ENCODE peak calls at places on chromosomes 6 and 20, in four cellular contexts. S is hepatocyte, T is fibroblast of lung, D is psoas muscle. Y is an unnamed sample.

GRCh38 chr6:149964243-149965190 is 774 bp downstream of the ULBP1 start:
- DNase-seq in S (no peak), T (peak; percentile 23), D (no peak), Y (no peak)

GRCh38 chr20:37288091-37288490 is 1.4 kb upstream of the MANBAL start:
- DNase-seq in S (no peak), T (no peak), D (no peak), Y (no peak)

GRCh38 chr6:71347119-71347518 is 58.5 kb downstream of the OGFRL1 start:
- DNase-seq in S (no peak), T (no peak), D (no peak), Y (no peak)

GRCh38 chr20:49207071-49207470 is 12.1 kb upstream of the DDX27 start:
- DNase-seq in S (no peak), T (no peak), D (no peak), Y (no peak)

GRCh38 chr20:49612127-49612738 is 44.3 kb upstream of the PTGIS start:
- DNase-seq in S (no peak), T (no peak), D (peak; percentile 70), Y (peak; percentile 82)

GRCh38 chr20:24604966-24605365 is 135.5 kb downstream of the SYNDIG1 start:
- DNase-seq in S (no peak), T (no peak), D (no peak), Y (no peak)

GRCh38 chr6:117555882-117556498 is 46.3 kb downstream of the GOPC start:
- DNase-seq in S (peak; percentile 53), T (no peak), D (no peak), Y (no peak)

GRCh38 chr6:26230336-26230735 is 134.7 kb upstream of the BTN3A2 start:
- DNase-seq in S (no peak), T (no peak), D (no peak), Y (no peak)

GRCh38 chr6:78810698-78811097 is 56.7 kb upstream of the IRAK1BP1 start:
- DNase-seq in S (no peak), T (peak; percentile 40), D (no peak), Y (no peak)

GRCh38 chr20:23435675-23436539 is 3.6 kb upstream of the CSTL1 start:
- DNase-seq in S (peak; percentile 42), T (no peak), D (no peak), Y (peak; percentile 55)

GRCh38 chr6:14274552-14275492 is 157.2 kb downstream of the CD83 start:
- DNase-seq in S (no peak), T (peak; percentile 22), D (no peak), Y (no peak)

GRCh38 chr6:16769986-16770376 is 8.7 kb upstream of the ATXN1 start:
- DNase-seq in S (no peak), T (peak; percentile 95), D (no peak), Y (no peak)

GRCh38 chr6:170051229-170052172 is 239.4 kb downstream of the DLL1 start:
- DNase-seq in S (no peak), T (no peak), D (peak; percentile 48), Y (no peak)

GRCh38 chr6:160730911-160731310 is 28.9 kb downstream of the PLG start:
- DNase-seq in S (no peak), T (no peak), D (no peak), Y (no peak)

GRCh38 chr6:158408552-158409130 is 96.4 kb downstream of the TULP4 start:
- DNase-seq in S (no peak), T (peak; percentile 97), D (peak; percentile 79), Y (peak; percentile 82)

GRCh38 chr6:96469312-96469711 is 52.3 kb upstream of the UFL1 start:
- DNase-seq in S (no peak), T (no peak), D (no peak), Y (no peak)

GRCh38 chr6:89050155-89050554 is 30.4 kb upstream of the PNRC1 start:
- DNase-seq in S (peak; percentile 43), T (peak; percentile 3), D (peak; percentile 77), Y (no peak)

DNA sequence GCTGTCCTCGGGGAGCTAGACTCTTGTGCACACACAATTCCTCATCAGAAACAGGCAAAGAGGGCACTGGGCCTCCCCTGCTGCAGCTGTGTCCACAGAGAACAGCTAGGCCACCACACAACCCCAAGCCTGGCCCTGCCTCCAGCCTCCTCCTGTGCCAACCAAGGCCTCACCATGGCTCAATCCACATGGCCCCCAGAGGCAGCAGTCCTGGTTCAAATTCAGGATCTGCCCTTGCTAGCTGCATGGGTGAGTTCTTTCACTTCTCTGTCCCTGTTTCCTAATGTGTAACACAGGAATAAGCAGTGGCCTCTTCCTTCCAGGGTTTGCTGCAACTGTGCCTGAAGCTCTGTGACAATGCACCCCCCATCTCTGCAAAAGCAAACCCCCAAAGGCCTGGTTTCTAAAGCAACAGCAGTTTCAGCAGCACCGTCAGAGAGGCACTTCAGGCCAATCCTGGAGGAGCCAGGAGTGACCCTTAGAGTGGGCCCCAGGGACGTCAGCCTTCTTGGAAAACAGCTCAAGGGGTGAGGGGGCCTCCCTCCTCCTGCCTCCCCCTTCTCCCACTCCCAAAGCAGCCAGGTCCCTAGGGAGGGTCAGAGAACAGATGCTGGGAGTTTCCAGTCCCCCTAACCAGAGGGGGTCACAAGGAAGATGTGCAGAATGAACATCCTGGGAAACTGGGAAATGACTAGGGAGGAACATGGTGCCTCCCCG is 2.2 kb downstream of the ADISSP start:
- DNase-seq in S (no peak), T (no peak), D (no peak), Y (peak; percentile 73)
- H3K4me1 ChIP-seq in S (peaks cover 13% of the 10 kb centered on the region), T (peaks cover 10% of the 10 kb centered on the region), D (peaks cover 10% of the 10 kb centered on the region), Y (no peaks in the 10 kb centered on the region)

DNA sequence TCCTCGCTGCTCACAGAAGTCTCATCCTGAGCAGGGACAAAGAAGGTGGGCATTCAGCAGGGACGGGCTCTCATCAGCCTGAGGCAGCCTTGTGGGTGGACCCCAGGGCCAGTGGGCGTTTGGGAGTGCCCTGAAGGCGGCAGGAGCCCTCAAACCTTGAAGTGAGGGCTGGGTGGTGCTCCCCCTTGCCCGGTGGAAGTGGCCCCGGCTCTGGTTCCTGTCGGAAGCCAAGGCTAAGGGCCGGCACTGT is 110.5 kb downstream of the NOL4L start:
- DNase-seq in S (no peak), T (no peak), D (no peak), Y (no peak)
- H3K4me3 ChIP-seq in S (peak overlapping the region; percentile 8), T (peak overlapping the region; percentile 29), D (peak overlapping the region; percentile 52), Y (peak overlapping the region; percentile 2)

DNA sequence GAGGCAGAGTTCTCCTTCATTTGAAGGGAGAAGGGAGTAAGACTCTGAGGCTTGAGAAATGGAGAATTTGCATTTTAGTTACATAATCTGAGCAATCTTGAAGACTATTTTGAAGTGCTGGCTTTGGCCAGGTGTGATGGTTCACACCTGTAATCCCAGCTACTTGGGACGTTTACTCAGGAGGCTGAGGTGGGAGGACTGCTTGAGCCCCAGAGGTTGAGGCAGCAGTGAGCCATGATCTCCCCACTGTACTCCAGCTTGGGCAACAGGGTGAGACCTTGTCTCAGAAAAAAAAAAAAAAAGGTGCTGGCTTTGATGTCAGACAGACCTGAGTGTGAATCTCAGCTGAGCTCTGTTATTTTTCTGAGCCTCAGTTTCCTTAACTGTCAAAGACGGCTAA is 12.4 kb upstream of the ARMC12 start:
- DNase-seq in S (no peak), T (no peak), D (no peak), Y (no peak)
- H3K4me1 ChIP-seq in S (peaks cover 78% of the 10 kb centered on the region), T (peaks cover 36% of the 10 kb centered on the region), D (peaks cover 69% of the 10 kb centered on the region), Y (peaks cover 51% of the 10 kb centered on the region)

GRCh38 chr6:137490506-137490905 is 3.7 kb downstream of the OLIG3 start:
- DNase-seq in S (no peak), T (no peak), D (no peak), Y (no peak)

GRCh38 chr6:137490961-137491360 is 3.2 kb downstream of the OLIG3 start:
- DNase-seq in S (no peak), T (no peak), D (no peak), Y (no peak)

GRCh38 chr6:137492289-137492688 is 1.9 kb downstream of the OLIG3 start:
- DNase-seq in S (no peak), T (no peak), D (no peak), Y (no peak)

GRCh38 chr6:137492771-137493217 is 1.4 kb downstream of the OLIG3 start:
- DNase-seq in S (no peak), T (no peak), D (no peak), Y (no peak)

DNA sequence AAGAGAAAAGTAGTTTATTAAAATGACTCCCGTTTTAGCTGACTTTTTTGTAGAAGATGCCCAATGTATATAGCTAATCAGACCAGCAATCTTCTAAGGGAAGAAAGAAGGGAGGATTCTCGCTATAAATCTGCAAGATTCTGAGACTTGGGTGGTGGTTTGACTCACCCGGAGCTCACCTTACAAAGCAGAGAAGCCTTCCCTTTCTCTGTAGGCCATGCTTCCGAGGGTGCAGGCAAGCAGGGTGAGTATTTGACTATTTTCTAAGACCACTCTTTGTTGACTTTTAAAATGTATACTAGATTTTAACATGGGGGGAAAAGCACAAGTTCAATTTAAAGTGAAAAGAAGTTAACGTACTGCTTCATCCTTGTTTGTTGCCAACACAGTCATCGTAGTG is 2.7 kb downstream of the OLIG3 start:
- DNase-seq in S (no peak), T (no peak), D (no peak), Y (no peak)
- H3K4me3 ChIP-seq in S (no peak overlapping the region), T (no peak overlapping the region), D (no peak overlapping the region), Y (no peak overlapping the region)

GRCh38 chr6:119333063-119333609 is 16.4 kb downstream of the MAN1A1 start:
- DNase-seq in S (no peak), T (no peak), D (no peak), Y (no peak)
- H3K4me1 ChIP-seq in S (peaks cover 5% of the 10 kb centered on the region), T (no peaks in the 10 kb centered on the region), D (no peaks in the 10 kb centered on the region), Y (peaks cover 6% of the 10 kb centered on the region)

Y was measured in right cardiac atrium.